ENCODE peak calls at places on chromosomes 12 and 14, in nine cellular contexts. One of them, this sample, is unnamed.

GRCh38 chr12:110739488-110739887 is 3.2 kb downstream of the PPP1CC start:
- DNase-seq in stimulated activated CD4-positive, alpha-beta T cell treated with anti-CD3 and anti-CD28 coated beads, TNF-alpha, amount 100 ng/mL, for 4 hours: no peak
- DNase-seq in cardiac muscle cell: no peak
- DNase-seq in naive B cell: no peak
- DNase-seq in NCI-H510A: no peak
- DNase-seq in astrocyte of the spinal cord: no peak
- DNase-seq in T-helper 2 cell: peak
- DNase-seq in sigmoid colon: no peak
- DNase-seq in fibroblast of mammary gland: no peak
- DNase-seq in this sample: no peak

GRCh38 chr14:38124496-38124895 is 83.2 kb upstream of the SSTR1 start:
- DNase-seq in sigmoid colon: no peak
- DNase-seq in stimulated activated CD4-positive, alpha-beta T cell treated with anti-CD3 and anti-CD28 coated beads, TNF-alpha, amount 100 ng/mL, for 4 hours: no peak
- DNase-seq in astrocyte of the spinal cord: no peak
- DNase-seq in NCI-H510A: no peak
- DNase-seq in naive B cell: no peak
- DNase-seq in fibroblast of mammary gland: no peak
- DNase-seq in cardiac muscle cell: no peak
- DNase-seq in T-helper 2 cell: no peak
- DNase-seq in this sample: no peak

GRCh38 chr14:61350427-61350826 is 29.0 kb downstream of the PRKCH start:
- DNase-seq in fibroblast of mammary gland: no peak
- DNase-seq in T-helper 2 cell: peak
- DNase-seq in stimulated activated CD4-positive, alpha-beta T cell treated with anti-CD3 and anti-CD28 coated beads, TNF-alpha, amount 100 ng/mL, for 4 hours: no peak
- DNase-seq in NCI-H510A: no peak
- DNase-seq in astrocyte of the spinal cord: no peak
- DNase-seq in cardiac muscle cell: no peak
- DNase-seq in sigmoid colon: no peak
- DNase-seq in naive B cell: no peak
- DNase-seq in this sample: no peak

GRCh38 chr14:46250113-46250703 is 401.4 kb downstream of the RPL10L start:
- DNase-seq in T-helper 2 cell: no peak
- DNase-seq in NCI-H510A: no peak
- DNase-seq in fibroblast of mammary gland: peak
- DNase-seq in astrocyte of the spinal cord: peak
- DNase-seq in cardiac muscle cell: peak
- DNase-seq in sigmoid colon: no peak
- DNase-seq in stimulated activated CD4-positive, alpha-beta T cell treated with anti-CD3 and anti-CD28 coated beads, TNF-alpha, amount 100 ng/mL, for 4 hours: no peak
- DNase-seq in naive B cell: no peak
- DNase-seq in this sample: no peak

GRCh38 chr12:49051777-49052438 is 8.7 kb downstream of the KMT2D start:
- DNase-seq in NCI-H510A: no peak
- DNase-seq in T-helper 2 cell: no peak
- DNase-seq in fibroblast of mammary gland: no peak
- DNase-seq in naive B cell: no peak
- DNase-seq in cardiac muscle cell: no peak
- DNase-seq in sigmoid colon: no peak
- DNase-seq in stimulated activated CD4-positive, alpha-beta T cell treated with anti-CD3 and anti-CD28 coated beads, TNF-alpha, amount 100 ng/mL, for 4 hours: no peak
- DNase-seq in astrocyte of the spinal cord: no peak
- DNase-seq in this sample: no peak

GRCh38 chr12:132814232-132814631 is 14.4 kb downstream of the GOLGA3 start:
- DNase-seq in naive B cell: no peak
- DNase-seq in T-helper 2 cell: no peak
- DNase-seq in fibroblast of mammary gland: no peak
- DNase-seq in sigmoid colon: no peak
- DNase-seq in astrocyte of the spinal cord: no peak
- DNase-seq in stimulated activated CD4-positive, alpha-beta T cell treated with anti-CD3 and anti-CD28 coated beads, TNF-alpha, amount 100 ng/mL, for 4 hours: no peak
- DNase-seq in NCI-H510A: no peak
- DNase-seq in cardiac muscle cell: no peak
- DNase-seq in this sample: no peak

GRCh38 chr14:26255213-26255612 is 342.6 kb downstream of the NOVA1 start:
- DNase-seq in astrocyte of the spinal cord: peak
- DNase-seq in sigmoid colon: no peak
- DNase-seq in naive B cell: no peak
- DNase-seq in cardiac muscle cell: peak
- DNase-seq in NCI-H510A: no peak
- DNase-seq in stimulated activated CD4-positive, alpha-beta T cell treated with anti-CD3 and anti-CD28 coated beads, TNF-alpha, amount 100 ng/mL, for 4 hours: no peak
- DNase-seq in T-helper 2 cell: no peak
- DNase-seq in fibroblast of mammary gland: peak
- DNase-seq in this sample: peak

GRCh38 chr12:132560421-132560830 is 50.0 kb downstream of the LRCOL1 start:
- DNase-seq in stimulated activated CD4-positive, alpha-beta T cell treated with anti-CD3 and anti-CD28 coated beads, TNF-alpha, amount 100 ng/mL, for 4 hours: no peak
- DNase-seq in sigmoid colon: no peak
- DNase-seq in cardiac muscle cell: no peak
- DNase-seq in T-helper 2 cell: no peak
- DNase-seq in fibroblast of mammary gland: no peak
- DNase-seq in NCI-H510A: peak
- DNase-seq in astrocyte of the spinal cord: no peak
- DNase-seq in naive B cell: peak
- DNase-seq in this sample: peak

GRCh38 chr14:68239988-68240387 is 420.4 kb downstream of the RAD51B start:
- DNase-seq in T-helper 2 cell: no peak
- DNase-seq in fibroblast of mammary gland: no peak
- DNase-seq in naive B cell: no peak
- DNase-seq in stimulated activated CD4-positive, alpha-beta T cell treated with anti-CD3 and anti-CD28 coated beads, TNF-alpha, amount 100 ng/mL, for 4 hours: no peak
- DNase-seq in astrocyte of the spinal cord: peak
- DNase-seq in sigmoid colon: peak
- DNase-seq in NCI-H510A: no peak
- DNase-seq in cardiac muscle cell: no peak
- DNase-seq in this sample: no peak

GRCh38 chr12:6228535-6229223 is 28.5 kb downstream of the CD9 start:
- DNase-seq in cardiac muscle cell: no peak
- DNase-seq in fibroblast of mammary gland: no peak
- DNase-seq in astrocyte of the spinal cord: no peak
- DNase-seq in naive B cell: no peak
- DNase-seq in stimulated activated CD4-positive, alpha-beta T cell treated with anti-CD3 and anti-CD28 coated beads, TNF-alpha, amount 100 ng/mL, for 4 hours: no peak
- DNase-seq in T-helper 2 cell: no peak
- DNase-seq in sigmoid colon: peak
- DNase-seq in NCI-H510A: no peak
- DNase-seq in this sample: no peak

GRCh38 chr14:64676410-64677008 is 27.7 kb upstream of the PLEKHG3 start:
- DNase-seq in sigmoid colon: no peak
- DNase-seq in astrocyte of the spinal cord: no peak
- DNase-seq in T-helper 2 cell: peak
- DNase-seq in stimulated activated CD4-positive, alpha-beta T cell treated with anti-CD3 and anti-CD28 coated beads, TNF-alpha, amount 100 ng/mL, for 4 hours: no peak
- DNase-seq in fibroblast of mammary gland: no peak
- DNase-seq in naive B cell: no peak
- DNase-seq in cardiac muscle cell: no peak
- DNase-seq in NCI-H510A: no peak
- DNase-seq in this sample: no peak

This sample was measured in HuH-7.5.